ENCODE peak calls at places on chromosomes 11 and 22, in eight cellular contexts. One of them, this sample, is unnamed.

GRCh38 chr22:17767236-17768065 is 6.8 kb downstream of the BID start:
- DNase-seq in NCI-H2081: no peak
- DNase-seq in HepG2: no peak
- DNase-seq in tibial nerve: no peak
- DNase-seq in Kasumi-1: no peak
- DNase-seq in H1: no peak
- DNase-seq in activated naive CD8-positive, alpha-beta T cell treated with anti-CD3 and anti-CD28 coated beads, Interleukin-2, amount 50 U/mL, for 16 hours: no peak
- DNase-seq in NCI-H1092: no peak
- DNase-seq in this sample: no peak

GRCh38 chr11:124935548-124936514 is at the start of gene HEPACAM:
- DNase-seq in NCI-H2081: no peak
- DNase-seq in HepG2: peak
- DNase-seq in tibial nerve: no peak
- DNase-seq in Kasumi-1: no peak
- DNase-seq in H1: no peak
- DNase-seq in activated naive CD8-positive, alpha-beta T cell treated with anti-CD3 and anti-CD28 coated beads, Interleukin-2, amount 50 U/mL, for 16 hours: no peak
- DNase-seq in NCI-H1092: no peak
- DNase-seq in this sample: no peak

GRCh38 chr11:131446657-131447056 is 76.2 kb downstream of the NTM start:
- DNase-seq in NCI-H2081: no peak
- DNase-seq in HepG2: no peak
- DNase-seq in tibial nerve: no peak
- DNase-seq in Kasumi-1: no peak
- DNase-seq in H1: no peak
- DNase-seq in activated naive CD8-positive, alpha-beta T cell treated with anti-CD3 and anti-CD28 coated beads, Interleukin-2, amount 50 U/mL, for 16 hours: no peak
- DNase-seq in NCI-H1092: no peak
- DNase-seq in this sample: no peak

GRCh38 chr11:112972399-112973115 is 11.3 kb downstream of the NCAM1 start:
- DNase-seq in NCI-H2081: no peak
- DNase-seq in HepG2: no peak
- DNase-seq in tibial nerve: no peak
- DNase-seq in Kasumi-1: no peak
- DNase-seq in H1: no peak
- DNase-seq in activated naive CD8-positive, alpha-beta T cell treated with anti-CD3 and anti-CD28 coated beads, Interleukin-2, amount 50 U/mL, for 16 hours: no peak
- DNase-seq in NCI-H1092: no peak
- DNase-seq in this sample: no peak

GRCh38 chr11:7673724-7674434 is 579 bp upstream of the CYB5R2 start:
- DNase-seq in NCI-H2081: no peak
- DNase-seq in HepG2: no peak
- DNase-seq in tibial nerve: no peak
- DNase-seq in Kasumi-1: no peak
- DNase-seq in H1: peak
- DNase-seq in activated naive CD8-positive, alpha-beta T cell treated with anti-CD3 and anti-CD28 coated beads, Interleukin-2, amount 50 U/mL, for 16 hours: no peak
- DNase-seq in NCI-H1092: no peak
- DNase-seq in this sample: peak

GRCh38 chr11:12087075-12087775 is 23.2 kb upstream of the MICAL2 start:
- DNase-seq in NCI-H2081: no peak
- DNase-seq in HepG2: no peak
- DNase-seq in tibial nerve: no peak
- DNase-seq in Kasumi-1: peak
- DNase-seq in H1: no peak
- DNase-seq in activated naive CD8-positive, alpha-beta T cell treated with anti-CD3 and anti-CD28 coated beads, Interleukin-2, amount 50 U/mL, for 16 hours: no peak
- DNase-seq in NCI-H1092: no peak
- DNase-seq in this sample: no peak

GRCh38 chr11:80967649-80968048 is 1526.8 kb upstream of the TENM4 start:
- DNase-seq in NCI-H2081: no peak
- DNase-seq in HepG2: no peak
- DNase-seq in tibial nerve: no peak
- DNase-seq in Kasumi-1: no peak
- DNase-seq in H1: no peak
- DNase-seq in activated naive CD8-positive, alpha-beta T cell treated with anti-CD3 and anti-CD28 coated beads, Interleukin-2, amount 50 U/mL, for 16 hours: no peak
- DNase-seq in NCI-H1092: no peak
- DNase-seq in this sample: no peak

GRCh38 chr11:34266090-34266912 is 91.5 kb downstream of the ABTB2 start:
- DNase-seq in NCI-H2081: no peak
- DNase-seq in HepG2: no peak
- DNase-seq in tibial nerve: peak
- DNase-seq in Kasumi-1: peak
- DNase-seq in H1: no peak
- DNase-seq in activated naive CD8-positive, alpha-beta T cell treated with anti-CD3 and anti-CD28 coated beads, Interleukin-2, amount 50 U/mL, for 16 hours: no peak
- DNase-seq in NCI-H1092: no peak
- DNase-seq in this sample: no peak

GRCh38 chr11:117925198-117925925 is 3.8 kb downstream of the TMPRSS13 start:
- DNase-seq in NCI-H2081: peak
- DNase-seq in HepG2: no peak
- DNase-seq in tibial nerve: no peak
- DNase-seq in Kasumi-1: no peak
- DNase-seq in H1: no peak
- DNase-seq in activated naive CD8-positive, alpha-beta T cell treated with anti-CD3 and anti-CD28 coated beads, Interleukin-2, amount 50 U/mL, for 16 hours: no peak
- DNase-seq in NCI-H1092: peak
- DNase-seq in this sample: peak

GRCh38 chr11:131943296-131943695 is 572.9 kb downstream of the NTM start:
- DNase-seq in NCI-H2081: no peak
- DNase-seq in HepG2: no peak
- DNase-seq in tibial nerve: no peak
- DNase-seq in Kasumi-1: no peak
- DNase-seq in H1: no peak
- DNase-seq in activated naive CD8-positive, alpha-beta T cell treated with anti-CD3 and anti-CD28 coated beads, Interleukin-2, amount 50 U/mL, for 16 hours: no peak
- DNase-seq in NCI-H1092: no peak
- DNase-seq in this sample: no peak

GRCh38 chr22:43956805-43957463 is 1.7 kb downstream of the SAMM50 start:
- DNase-seq in NCI-H2081: peak
- DNase-seq in HepG2: peak
- DNase-seq in tibial nerve: no peak
- DNase-seq in Kasumi-1: no peak
- DNase-seq in H1: no peak
- DNase-seq in activated naive CD8-positive, alpha-beta T cell treated with anti-CD3 and anti-CD28 coated beads, Interleukin-2, amount 50 U/mL, for 16 hours: no peak
- DNase-seq in NCI-H1092: no peak
- DNase-seq in this sample: no peak

GRCh38 chr22:39490966-39491680 is 11.0 kb upstream of the MIEF1 start:
- DNase-seq in NCI-H2081: no peak
- DNase-seq in HepG2: no peak
- DNase-seq in tibial nerve: no peak
- DNase-seq in Kasumi-1: no peak
- DNase-seq in H1: no peak
- DNase-seq in activated naive CD8-positive, alpha-beta T cell treated with anti-CD3 and anti-CD28 coated beads, Interleukin-2, amount 50 U/mL, for 16 hours: no peak
- DNase-seq in NCI-H1092: no peak
- DNase-seq in this sample: no peak

GRCh38 chr22:45218974-45219373 is 21.7 kb downstream of the KIAA0930 start:
- DNase-seq in NCI-H2081: peak
- DNase-seq in HepG2: no peak
- DNase-seq in tibial nerve: no peak
- DNase-seq in Kasumi-1: no peak
- DNase-seq in H1: no peak
- DNase-seq in activated naive CD8-positive, alpha-beta T cell treated with anti-CD3 and anti-CD28 coated beads, Interleukin-2, amount 50 U/mL, for 16 hours: no peak
- DNase-seq in NCI-H1092: no peak
- DNase-seq in this sample: no peak

GRCh38 chr11:61602775-61603569 is 22.1 kb upstream of the SYT7 start:
- DNase-seq in NCI-H2081: peak
- DNase-seq in HepG2: no peak
- DNase-seq in tibial nerve: peak
- DNase-seq in Kasumi-1: no peak
- DNase-seq in H1: no peak
- DNase-seq in activated naive CD8-positive, alpha-beta T cell treated with anti-CD3 and anti-CD28 coated beads, Interleukin-2, amount 50 U/mL, for 16 hours: no peak
- DNase-seq in NCI-H1092: no peak
- DNase-seq in this sample: peak

GRCh38 chr11:93515438-93515837 is 27.8 kb downstream of the SMCO4 start:
- DNase-seq in NCI-H2081: no peak
- DNase-seq in HepG2: no peak
- DNase-seq in tibial nerve: no peak
- DNase-seq in Kasumi-1: peak
- DNase-seq in H1: no peak
- DNase-seq in activated naive CD8-positive, alpha-beta T cell treated with anti-CD3 and anti-CD28 coated beads, Interleukin-2, amount 50 U/mL, for 16 hours: no peak
- DNase-seq in NCI-H1092: no peak
- DNase-seq in this sample: no peak

GRCh38 chr11:120326845-120327281 is 1.8 kb downstream of the TLCD5 start:
- DNase-seq in NCI-H2081: no peak
- DNase-seq in HepG2: no peak
- DNase-seq in tibial nerve: no peak
- DNase-seq in Kasumi-1: no peak
- DNase-seq in H1: no peak
- DNase-seq in activated naive CD8-positive, alpha-beta T cell treated with anti-CD3 and anti-CD28 coated beads, Interleukin-2, amount 50 U/mL, for 16 hours: no peak
- DNase-seq in NCI-H1092: no peak
- DNase-seq in this sample: no peak

GRCh38 chr11:109309153-109309552 is 112.8 kb upstream of the C11orf87 start:
- DNase-seq in NCI-H2081: peak
- DNase-seq in HepG2: no peak
- DNase-seq in tibial nerve: no peak
- DNase-seq in Kasumi-1: no peak
- DNase-seq in H1: no peak
- DNase-seq in activated naive CD8-positive, alpha-beta T cell treated with anti-CD3 and anti-CD28 coated beads, Interleukin-2, amount 50 U/mL, for 16 hours: no peak
- DNase-seq in NCI-H1092: peak
- DNase-seq in this sample: no peak

GRCh38 chr22:45206233-45206632 is 34.5 kb downstream of the KIAA0930 start:
- DNase-seq in NCI-H2081: no peak
- DNase-seq in HepG2: no peak
- DNase-seq in tibial nerve: no peak
- DNase-seq in Kasumi-1: no peak
- DNase-seq in H1: no peak
- DNase-seq in activated naive CD8-positive, alpha-beta T cell treated with anti-CD3 and anti-CD28 coated beads, Interleukin-2, amount 50 U/mL, for 16 hours: no peak
- DNase-seq in NCI-H1092: no peak
- DNase-seq in this sample: no peak

GRCh38 chr22:31537019-31537535 is 40.7 kb downstream of the SFI1 start:
- DNase-seq in NCI-H2081: no peak
- DNase-seq in HepG2: no peak
- DNase-seq in tibial nerve: no peak
- DNase-seq in Kasumi-1: no peak
- DNase-seq in H1: no peak
- DNase-seq in activated naive CD8-positive, alpha-beta T cell treated with anti-CD3 and anti-CD28 coated beads, Interleukin-2, amount 50 U/mL, for 16 hours: no peak
- DNase-seq in NCI-H1092: no peak
- DNase-seq in this sample: no peak

GRCh38 chr22:19880786-19881569 is 26.3 kb upstream of the GNB1L start:
- DNase-seq in NCI-H2081: no peak
- DNase-seq in HepG2: peak
- DNase-seq in tibial nerve: peak
- DNase-seq in Kasumi-1: no peak
- DNase-seq in H1: peak
- DNase-seq in activated naive CD8-positive, alpha-beta T cell treated with anti-CD3 and anti-CD28 coated beads, Interleukin-2, amount 50 U/mL, for 16 hours: no peak
- DNase-seq in NCI-H1092: no peak
- DNase-seq in this sample: peak

GRCh38 chr11:69086152-69086551 is 37.4 kb downstream of the TPCN2 start:
- DNase-seq in NCI-H2081: no peak
- DNase-seq in HepG2: no peak
- DNase-seq in tibial nerve: no peak
- DNase-seq in Kasumi-1: no peak
- DNase-seq in H1: no peak
- DNase-seq in activated naive CD8-positive, alpha-beta T cell treated with anti-CD3 and anti-CD28 coated beads, Interleukin-2, amount 50 U/mL, for 16 hours: no peak
- DNase-seq in NCI-H1092: no peak
- DNase-seq in this sample: no peak

GRCh38 chr11:3096909-3097395 is 39.7 kb upstream of the CARS1 start:
- DNase-seq in NCI-H2081: no peak
- DNase-seq in HepG2: no peak
- DNase-seq in tibial nerve: no peak
- DNase-seq in Kasumi-1: no peak
- DNase-seq in H1: no peak
- DNase-seq in activated naive CD8-positive, alpha-beta T cell treated with anti-CD3 and anti-CD28 coated beads, Interleukin-2, amount 50 U/mL, for 16 hours: no peak
- DNase-seq in NCI-H1092: no peak
- DNase-seq in this sample: no peak

GRCh38 chr11:78365381-78365792 is 52.2 kb downstream of the GAB2 start:
- DNase-seq in NCI-H2081: peak
- DNase-seq in HepG2: peak
- DNase-seq in tibial nerve: no peak
- DNase-seq in Kasumi-1: no peak
- DNase-seq in H1: peak
- DNase-seq in activated naive CD8-positive, alpha-beta T cell treated with anti-CD3 and anti-CD28 coated beads, Interleukin-2, amount 50 U/mL, for 16 hours: no peak
- DNase-seq in NCI-H1092: no peak
- DNase-seq in this sample: no peak

GRCh38 chr22:49466926-49467590 is 360.6 kb downstream of the BRD1 start:
- DNase-seq in NCI-H2081: no peak
- DNase-seq in HepG2: no peak
- DNase-seq in tibial nerve: no peak
- DNase-seq in Kasumi-1: no peak
- DNase-seq in H1: no peak
- DNase-seq in activated naive CD8-positive, alpha-beta T cell treated with anti-CD3 and anti-CD28 coated beads, Interleukin-2, amount 50 U/mL, for 16 hours: no peak
- DNase-seq in NCI-H1092: no peak
- DNase-seq in this sample: no peak

GRCh38 chr22:22943521-22944267 is 56.1 kb downstream of the IGLL5 start:
- DNase-seq in NCI-H2081: no peak
- DNase-seq in HepG2: no peak
- DNase-seq in tibial nerve: no peak
- DNase-seq in Kasumi-1: no peak
- DNase-seq in H1: peak
- DNase-seq in activated naive CD8-positive, alpha-beta T cell treated with anti-CD3 and anti-CD28 coated beads, Interleukin-2, amount 50 U/mL, for 16 hours: no peak
- DNase-seq in NCI-H1092: no peak
- DNase-seq in this sample: no peak

GRCh38 chr22:37959231-37959825 is 5.8 kb downstream of the POLR2F start:
- DNase-seq in NCI-H2081: no peak
- DNase-seq in HepG2: no peak
- DNase-seq in tibial nerve: no peak
- DNase-seq in Kasumi-1: no peak
- DNase-seq in H1: no peak
- DNase-seq in activated naive CD8-positive, alpha-beta T cell treated with anti-CD3 and anti-CD28 coated beads, Interleukin-2, amount 50 U/mL, for 16 hours: no peak
- DNase-seq in NCI-H1092: no peak
- DNase-seq in this sample: no peak

GRCh38 chr11:59172345-59173079 is 580 bp downstream of the DTX4 start:
- DNase-seq in NCI-H2081: no peak
- DNase-seq in HepG2: peak
- DNase-seq in tibial nerve: no peak
- DNase-seq in Kasumi-1: peak
- DNase-seq in H1: peak
- DNase-seq in activated naive CD8-positive, alpha-beta T cell treated with anti-CD3 and anti-CD28 coated beads, Interleukin-2, amount 50 U/mL, for 16 hours: no peak
- DNase-seq in NCI-H1092: no peak
- DNase-seq in this sample: no peak

GRCh38 chr11:117814766-117815261 is 9.7 kb downstream of the FXYD2 start:
- DNase-seq in NCI-H2081: peak
- DNase-seq in HepG2: peak
- DNase-seq in tibial nerve: peak
- DNase-seq in Kasumi-1: peak
- DNase-seq in H1: no peak
- DNase-seq in activated naive CD8-positive, alpha-beta T cell treated with anti-CD3 and anti-CD28 coated beads, Interleukin-2, amount 50 U/mL, for 16 hours: peak
- DNase-seq in NCI-H1092: peak
- DNase-seq in this sample: peak

GRCh38 chr11:128318856-128319474 is 268.4 kb downstream of the ETS1 start:
- DNase-seq in NCI-H2081: no peak
- DNase-seq in HepG2: no peak
- DNase-seq in tibial nerve: no peak
- DNase-seq in Kasumi-1: no peak
- DNase-seq in H1: no peak
- DNase-seq in activated naive CD8-positive, alpha-beta T cell treated with anti-CD3 and anti-CD28 coated beads, Interleukin-2, amount 50 U/mL, for 16 hours: peak
- DNase-seq in NCI-H1092: no peak
- DNase-seq in this sample: no peak

GRCh38 chr22:48331266-48331665 is 1496.4 kb downstream of the BRD1 start:
- DNase-seq in NCI-H2081: no peak
- DNase-seq in HepG2: no peak
- DNase-seq in tibial nerve: no peak
- DNase-seq in Kasumi-1: no peak
- DNase-seq in H1: no peak
- DNase-seq in activated naive CD8-positive, alpha-beta T cell treated with anti-CD3 and anti-CD28 coated beads, Interleukin-2, amount 50 U/mL, for 16 hours: no peak
- DNase-seq in NCI-H1092: no peak
- DNase-seq in this sample: no peak

GRCh38 chr11:119115484-119116234 is 5.7 kb upstream of the HINFP start:
- DNase-seq in NCI-H2081: no peak
- DNase-seq in HepG2: no peak
- DNase-seq in tibial nerve: peak
- DNase-seq in Kasumi-1: no peak
- DNase-seq in H1: no peak
- DNase-seq in activated naive CD8-positive, alpha-beta T cell treated with anti-CD3 and anti-CD28 coated beads, Interleukin-2, amount 50 U/mL, for 16 hours: no peak
- DNase-seq in NCI-H1092: no peak
- DNase-seq in this sample: no peak

GRCh38 chr22:49659281-49659923 is 168.3 kb downstream of the BRD1 start:
- DNase-seq in NCI-H2081: no peak
- DNase-seq in HepG2: no peak
- DNase-seq in tibial nerve: no peak
- DNase-seq in Kasumi-1: no peak
- DNase-seq in H1: no peak
- DNase-seq in activated naive CD8-positive, alpha-beta T cell treated with anti-CD3 and anti-CD28 coated beads, Interleukin-2, amount 50 U/mL, for 16 hours: no peak
- DNase-seq in NCI-H1092: no peak
- DNase-seq in this sample: peak

GRCh38 chr11:64265176-64266160 is 14.1 kb downstream of the PLCB3 start:
- DNase-seq in NCI-H2081: no peak
- DNase-seq in HepG2: no peak
- DNase-seq in tibial nerve: no peak
- DNase-seq in Kasumi-1: no peak
- DNase-seq in H1: no peak
- DNase-seq in activated naive CD8-positive, alpha-beta T cell treated with anti-CD3 and anti-CD28 coated beads, Interleukin-2, amount 50 U/mL, for 16 hours: no peak
- DNase-seq in NCI-H1092: no peak
- DNase-seq in this sample: no peak

GRCh38 chr11:64856382-64857227 is 12.2 kb upstream of the CDC42BPG start:
- DNase-seq in NCI-H2081: no peak
- DNase-seq in HepG2: peak
- DNase-seq in tibial nerve: no peak
- DNase-seq in Kasumi-1: peak
- DNase-seq in H1: no peak
- DNase-seq in activated naive CD8-positive, alpha-beta T cell treated with anti-CD3 and anti-CD28 coated beads, Interleukin-2, amount 50 U/mL, for 16 hours: no peak
- DNase-seq in NCI-H1092: no peak
- DNase-seq in this sample: peak